ENCODE peak calls at places on chromosome 17, in four cellular contexts. T, C, I and R are unnamed samples.

GRCh38 chr17:78903101-78903779 is at the start of gene CEP295NL:
- DNase-seq in T (no peak), I (no peak), C (peak; percentile 34), R (peak; percentile 40)

GRCh38 chr17:42797067-42798007 is 1.2 kb downstream of the COA3 start:
- DNase-seq in I (no peak), C (no peak), T (no peak), R (no peak)

GRCh38 chr17:70323269-70323668 is 153.9 kb downstream of the KCNJ2 start:
- DNase-seq in T (no peak), C (no peak), I (no peak), R (no peak)

GRCh38 chr17:48630925-48631692 is 5.0 kb upstream of the HOXB9 start:
- DNase-seq in C (no peak), I (no peak), T (no peak), R (no peak)

GRCh38 chr17:40809721-40810421 is 10.1 kb upstream of the KRT28 start:
- DNase-seq in C (no peak), I (peak; percentile 77), T (no peak), R (peak; percentile 39)

GRCh38 chr17:7282752-7283321 is 1.3 kb downstream of the SLC2A4 start:
- DNase-seq in I (no peak), C (no peak), T (no peak), R (no peak)

GRCh38 chr17:353213-353837 is 718 bp upstream of the RPH3AL start:
- DNase-seq in T (no peak), C (no peak), I (no peak), R (no peak)

GRCh38 chr17:75325348-75325747 is 36.1 kb upstream of the SLC25A19 start:
- DNase-seq in C (no peak), T (no peak), I (no peak), R (no peak)

GRCh38 chr17:73911726-73912359 is 267.6 kb upstream of the SDK2 start:
- DNase-seq in C (no peak), T (no peak), I (no peak), R (no peak)

GRCh38 chr17:28188841-28189263 is 130.1 kb upstream of the TMEM97 start:
- DNase-seq in T (no peak), I (no peak), C (no peak), R (peak; percentile 9)

GRCh38 chr17:8122391-8122922 is 1.4 kb downstream of the HES7 start:
- DNase-seq in C (no peak), T (no peak), I (peak; percentile 55), R (peak; percentile 44)

GRCh38 chr17:42502091-42502490 is 34.0 kb upstream of the NAGLU start:
- DNase-seq in C (no peak), T (no peak), I (no peak), R (no peak)

GRCh38 chr17:76383645-76384221 is 676 bp upstream of the SPHK1 start:
- DNase-seq in C (peak; percentile 45), I (peak; percentile 58), T (peak; percentile 58), R (peak; percentile 60)